ENCODE peak calls at places on chromosomes 3 and 15, in six cellular contexts. One of them, this sample, is unnamed.

GRCh38 chr3:81910244-81910852 is 148.9 kb upstream of the GBE1 start:
- DNase-seq in A549: peak; percentile 39
- DNase-seq in tibial artery: no peak
- DNase-seq in adrenal gland: no peak
- DNase-seq in GM12865: peak; percentile 42
- DNase-seq in neuronal stem cell: peak; percentile 26
- DNase-seq in this sample: peak; percentile 45

GRCh38 chr15:89794627-89795241 is 18.6 kb downstream of the MESP2 start:
- DNase-seq in GM12865: no peak
- DNase-seq in A549: no peak
- DNase-seq in neuronal stem cell: no peak
- DNase-seq in tibial artery: no peak
- DNase-seq in adrenal gland: no peak
- DNase-seq in this sample: peak; percentile 95

GRCh38 chr15:50487287-50487686 is 59.2 kb downstream of the USP50 start:
- DNase-seq in GM12865: peak; percentile 42
- DNase-seq in neuronal stem cell: no peak
- DNase-seq in A549: no peak
- DNase-seq in adrenal gland: no peak
- DNase-seq in tibial artery: no peak
- DNase-seq in this sample: no peak

GRCh38 chr3:171565671-171566070 is 105.5 kb upstream of the TNIK start:
- DNase-seq in tibial artery: no peak
- DNase-seq in neuronal stem cell: no peak
- DNase-seq in adrenal gland: no peak
- DNase-seq in A549: no peak
- DNase-seq in GM12865: no peak
- DNase-seq in this sample: no peak

GRCh38 chr3:94004301-94004910 is 24.0 kb downstream of the STX19 start:
- DNase-seq in GM12865: peak; percentile 76
- DNase-seq in neuronal stem cell: no peak
- DNase-seq in tibial artery: no peak
- DNase-seq in A549: peak; percentile 62
- DNase-seq in adrenal gland: no peak
- DNase-seq in this sample: peak; percentile 73

GRCh38 chr15:55475842-55476241 is 32.2 kb downstream of the DNAAF4 start:
- DNase-seq in neuronal stem cell: no peak
- DNase-seq in GM12865: no peak
- DNase-seq in tibial artery: no peak
- DNase-seq in adrenal gland: no peak
- DNase-seq in A549: no peak
- DNase-seq in this sample: no peak

GRCh38 chr3:138359549-138360271 is 11.3 kb downstream of the MRAS start:
- DNase-seq in GM12865: no peak
- DNase-seq in A549: no peak
- DNase-seq in tibial artery: no peak
- DNase-seq in adrenal gland: no peak
- DNase-seq in neuronal stem cell: no peak
- DNase-seq in this sample: no peak

GRCh38 chr3:12998648-12999047 is 74.6 kb downstream of the IQSEC1 start:
- DNase-seq in adrenal gland: peak; percentile 21
- DNase-seq in neuronal stem cell: no peak
- DNase-seq in GM12865: no peak
- DNase-seq in tibial artery: no peak
- DNase-seq in A549: no peak
- DNase-seq in this sample: no peak

GRCh38 chr3:194869482-194870169 is 183.9 kb downstream of the FAM43A start:
- DNase-seq in A549: peak; percentile 50
- DNase-seq in tibial artery: no peak
- DNase-seq in neuronal stem cell: no peak
- DNase-seq in GM12865: no peak
- DNase-seq in adrenal gland: no peak
- DNase-seq in this sample: peak; percentile 54

GRCh38 chr15:42270996-42271395 is 2.0 kb upstream of the GANC start:
- DNase-seq in tibial artery: no peak
- DNase-seq in neuronal stem cell: no peak
- DNase-seq in GM12865: no peak
- DNase-seq in A549: no peak
- DNase-seq in adrenal gland: no peak
- DNase-seq in this sample: peak; percentile 19
- H3K4me3 ChIP-seq in tibial artery: no peak overlapping the region
- H3K4me3 ChIP-seq in neuronal stem cell: no peak overlapping the region
- H3K4me3 ChIP-seq in GM12865: peak overlapping the region; percentile 4
- H3K4me3 ChIP-seq in A549: no peak overlapping the region
- H3K4me3 ChIP-seq in adrenal gland: no peak overlapping the region
- H3K4me3 ChIP-seq in this sample: no peak overlapping the region

GRCh38 chr3:187039723-187040414 is 99.4 kb downstream of the RPL39L start:
- DNase-seq in tibial artery: no peak
- DNase-seq in adrenal gland: no peak
- DNase-seq in A549: no peak
- DNase-seq in GM12865: peak; percentile 50
- DNase-seq in neuronal stem cell: no peak
- DNase-seq in this sample: no peak

GRCh38 chr3:187040637-187041361 is 98.5 kb downstream of the RPL39L start:
- DNase-seq in adrenal gland: no peak
- DNase-seq in tibial artery: no peak
- DNase-seq in GM12865: no peak
- DNase-seq in neuronal stem cell: no peak
- DNase-seq in A549: peak; percentile 38
- DNase-seq in this sample: peak; percentile 26

GRCh38 chr3:187039100-187039722 is 100.1 kb downstream of the RPL39L start:
- DNase-seq in A549: no peak
- DNase-seq in adrenal gland: no peak
- DNase-seq in GM12865: no peak
- DNase-seq in tibial artery: no peak
- DNase-seq in neuronal stem cell: no peak
- DNase-seq in this sample: no peak

GRCh38 chr3:187031934-187032333 is 101.6 kb downstream of the ST6GAL1 start:
- DNase-seq in GM12865: peak; percentile 13
- DNase-seq in adrenal gland: no peak
- DNase-seq in neuronal stem cell: no peak
- DNase-seq in A549: no peak
- DNase-seq in tibial artery: no peak
- DNase-seq in this sample: no peak

DNA sequence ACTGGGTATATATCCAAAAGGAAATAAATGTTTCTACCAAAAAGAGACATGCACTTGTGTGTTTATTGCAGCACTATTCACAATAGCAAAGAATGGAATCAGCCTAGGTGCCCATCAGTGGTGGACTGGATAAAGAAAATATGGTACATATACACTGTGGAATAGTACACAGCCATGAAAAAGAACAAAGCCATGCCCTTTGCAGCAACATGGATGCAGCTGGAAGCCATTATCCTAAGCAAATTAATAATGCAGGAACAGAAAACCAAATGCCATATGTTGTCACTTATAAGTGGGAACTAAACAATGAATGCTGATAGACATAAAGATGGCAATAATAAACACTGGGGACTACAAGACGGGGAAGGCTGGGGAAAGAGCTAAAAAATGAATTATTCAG is 102.9 kb downstream of the RPL39L start:
- DNase-seq in adrenal gland: no peak
- DNase-seq in tibial artery: no peak
- DNase-seq in neuronal stem cell: no peak
- DNase-seq in GM12865: no peak
- DNase-seq in A549: no peak
- DNase-seq in this sample: no peak
- H3K4me3 ChIP-seq in adrenal gland: no peak overlapping the region
- H3K4me3 ChIP-seq in tibial artery: no peak overlapping the region
- H3K4me3 ChIP-seq in neuronal stem cell: no peak overlapping the region
- H3K4me3 ChIP-seq in GM12865: no peak overlapping the region
- H3K4me3 ChIP-seq in A549: no peak overlapping the region
- H3K4me3 ChIP-seq in this sample: no peak overlapping the region

DNA sequence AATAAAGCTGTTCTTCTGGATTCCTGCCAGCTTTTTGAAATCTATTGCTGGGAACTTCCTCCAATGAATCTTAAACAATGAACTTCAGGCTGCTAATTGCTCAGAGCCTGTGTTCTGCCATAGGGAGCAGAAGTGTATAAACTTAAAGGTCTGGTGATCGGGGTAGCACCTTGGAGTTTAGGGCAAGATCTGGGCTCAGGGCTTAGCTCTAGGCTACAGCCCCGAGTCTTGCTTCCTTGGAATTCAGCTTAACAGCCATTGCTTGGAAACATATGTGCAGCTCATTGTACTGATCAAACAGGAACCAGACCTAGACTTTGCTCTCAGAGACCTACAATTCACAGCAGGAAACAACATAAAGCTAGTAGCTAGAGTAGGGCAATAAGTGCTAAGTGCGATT is 1.5 kb downstream of the ARL14 start:
- DNase-seq in GM12865: no peak
- DNase-seq in tibial artery: no peak
- DNase-seq in A549: peak; percentile 11
- DNase-seq in neuronal stem cell: no peak
- DNase-seq in adrenal gland: no peak
- DNase-seq in this sample: peak; percentile 59
- H3K4me3 ChIP-seq in GM12865: no peak overlapping the region
- H3K4me3 ChIP-seq in tibial artery: no peak overlapping the region
- H3K4me3 ChIP-seq in A549: no peak overlapping the region
- H3K4me3 ChIP-seq in neuronal stem cell: no peak overlapping the region
- H3K4me3 ChIP-seq in adrenal gland: no peak overlapping the region
- H3K4me3 ChIP-seq in this sample: no peak overlapping the region

GRCh38 chr3:146280859-146281258 is 30.0 kb upstream of the PLSCR4 start:
- DNase-seq in adrenal gland: no peak
- DNase-seq in tibial artery: no peak
- DNase-seq in A549: no peak
- DNase-seq in GM12865: no peak
- DNase-seq in neuronal stem cell: no peak
- DNase-seq in this sample: no peak
- H3K4me3 ChIP-seq in adrenal gland: no peak overlapping the region
- H3K4me3 ChIP-seq in tibial artery: no peak overlapping the region
- H3K4me3 ChIP-seq in A549: no peak overlapping the region
- H3K4me3 ChIP-seq in GM12865: no peak overlapping the region
- H3K4me3 ChIP-seq in neuronal stem cell: no peak overlapping the region
- H3K4me3 ChIP-seq in this sample: no peak overlapping the region

GRCh38 chr15:82838096-82838735 is 28.8 kb downstream of the WHAMM start:
- DNase-seq in tibial artery: no peak
- DNase-seq in neuronal stem cell: no peak
- DNase-seq in adrenal gland: no peak
- DNase-seq in GM12865: no peak
- DNase-seq in A549: no peak
- DNase-seq in this sample: no peak
- H3K4me3 ChIP-seq in tibial artery: no peak overlapping the region
- H3K4me3 ChIP-seq in neuronal stem cell: no peak overlapping the region
- H3K4me3 ChIP-seq in adrenal gland: no peak overlapping the region
- H3K4me3 ChIP-seq in GM12865: no peak overlapping the region
- H3K4me3 ChIP-seq in A549: no peak overlapping the region
- H3K4me3 ChIP-seq in this sample: no peak overlapping the region

GRCh38 chr3:101942356-101942755 is 93.0 kb downstream of the NFKBIZ start:
- DNase-seq in tibial artery: no peak
- DNase-seq in neuronal stem cell: no peak
- DNase-seq in A549: no peak
- DNase-seq in adrenal gland: no peak
- DNase-seq in GM12865: peak; percentile 16
- DNase-seq in this sample: no peak
- H3K4me3 ChIP-seq in tibial artery: no peak overlapping the region
- H3K4me3 ChIP-seq in neuronal stem cell: no peak overlapping the region
- H3K4me3 ChIP-seq in A549: no peak overlapping the region
- H3K4me3 ChIP-seq in adrenal gland: no peak overlapping the region
- H3K4me3 ChIP-seq in GM12865: no peak overlapping the region
- H3K4me3 ChIP-seq in this sample: no peak overlapping the region

GRCh38 chr3:181725033-181725775 is 13.5 kb downstream of the SOX2 start:
- DNase-seq in tibial artery: no peak
- DNase-seq in neuronal stem cell: no peak
- DNase-seq in A549: no peak
- DNase-seq in adrenal gland: no peak
- DNase-seq in GM12865: no peak
- DNase-seq in this sample: no peak

GRCh38 chr3:181727122-181728036 is 15.7 kb downstream of the SOX2 start:
- DNase-seq in tibial artery: no peak
- DNase-seq in A549: no peak
- DNase-seq in adrenal gland: no peak
- DNase-seq in GM12865: no peak
- DNase-seq in neuronal stem cell: no peak
- DNase-seq in this sample: no peak

GRCh38 chr3:181726351-181727121 is 14.8 kb downstream of the SOX2 start:
- DNase-seq in adrenal gland: no peak
- DNase-seq in GM12865: no peak
- DNase-seq in neuronal stem cell: peak; percentile 80
- DNase-seq in tibial artery: no peak
- DNase-seq in A549: peak; percentile 47
- DNase-seq in this sample: no peak

GRCh38 chr3:181724432-181724740 is 12.7 kb downstream of the SOX2 start:
- DNase-seq in A549: no peak
- DNase-seq in neuronal stem cell: no peak
- DNase-seq in GM12865: no peak
- DNase-seq in adrenal gland: no peak
- DNase-seq in tibial artery: no peak
- DNase-seq in this sample: no peak

GRCh38 chr3:181725830-181726229 is 14.1 kb downstream of the SOX2 start:
- DNase-seq in neuronal stem cell: no peak
- DNase-seq in adrenal gland: no peak
- DNase-seq in GM12865: no peak
- DNase-seq in tibial artery: no peak
- DNase-seq in A549: no peak
- DNase-seq in this sample: no peak
- H3K4me3 ChIP-seq in neuronal stem cell: no peak overlapping the region
- H3K4me3 ChIP-seq in adrenal gland: no peak overlapping the region
- H3K4me3 ChIP-seq in GM12865: no peak overlapping the region
- H3K4me3 ChIP-seq in tibial artery: no peak overlapping the region
- H3K4me3 ChIP-seq in A549: no peak overlapping the region
- H3K4me3 ChIP-seq in this sample: no peak overlapping the region

GRCh38 chr3:55668359-55668758 is 181.3 kb upstream of the WNT5A start:
- DNase-seq in GM12865: no peak
- DNase-seq in A549: no peak
- DNase-seq in adrenal gland: no peak
- DNase-seq in tibial artery: no peak
- DNase-seq in neuronal stem cell: no peak
- DNase-seq in this sample: no peak
- H3K4me3 ChIP-seq in GM12865: no peak overlapping the region
- H3K4me3 ChIP-seq in A549: no peak overlapping the region
- H3K4me3 ChIP-seq in adrenal gland: no peak overlapping the region
- H3K4me3 ChIP-seq in tibial artery: no peak overlapping the region
- H3K4me3 ChIP-seq in neuronal stem cell: no peak overlapping the region
- H3K4me3 ChIP-seq in this sample: no peak overlapping the region

GRCh38 chr3:119657887-119658702 is 2.3 kb downstream of the POPDC2 start:
- DNase-seq in GM12865: peak; percentile 39
- DNase-seq in A549: no peak
- DNase-seq in neuronal stem cell: no peak
- DNase-seq in tibial artery: no peak
- DNase-seq in adrenal gland: no peak
- DNase-seq in this sample: no peak

GRCh38 chr3:119658994-119659393 is 1.4 kb downstream of the POPDC2 start:
- DNase-seq in GM12865: no peak
- DNase-seq in neuronal stem cell: no peak
- DNase-seq in tibial artery: no peak
- DNase-seq in adrenal gland: no peak
- DNase-seq in A549: no peak
- DNase-seq in this sample: no peak

GRCh38 chr3:119662604-119663377 is 2.4 kb upstream of the POPDC2 start:
- DNase-seq in A549: no peak
- DNase-seq in adrenal gland: peak; percentile 35
- DNase-seq in tibial artery: no peak
- DNase-seq in GM12865: peak; percentile 25
- DNase-seq in neuronal stem cell: no peak
- DNase-seq in this sample: no peak

GRCh38 chr3:119660474-119661150 is at the start of gene POPDC2:
- DNase-seq in tibial artery: no peak
- DNase-seq in adrenal gland: no peak
- DNase-seq in A549: no peak
- DNase-seq in GM12865: no peak
- DNase-seq in neuronal stem cell: no peak
- DNase-seq in this sample: no peak

GRCh38 chr3:119659584-119660291 is 651 bp downstream of the POPDC2 start:
- DNase-seq in tibial artery: no peak
- DNase-seq in A549: no peak
- DNase-seq in neuronal stem cell: no peak
- DNase-seq in adrenal gland: no peak
- DNase-seq in GM12865: no peak
- DNase-seq in this sample: no peak
- H3K4me3 ChIP-seq in tibial artery: no peak overlapping the region
- H3K4me3 ChIP-seq in A549: no peak overlapping the region
- H3K4me3 ChIP-seq in neuronal stem cell: no peak overlapping the region
- H3K4me3 ChIP-seq in adrenal gland: no peak overlapping the region
- H3K4me3 ChIP-seq in GM12865: no peak overlapping the region
- H3K4me3 ChIP-seq in this sample: no peak overlapping the region

This sample was measured in endothelial cell of umbilical vein.